ENCODE peak calls at places on chromosomes 5 and 9, in eight cellular contexts. S is mammary epithelial cell, Q is AG04450, L is sigmoid colon, U is foreskin fibroblast, D is psoas muscle, P is upper lobe of right lung, J is AG04449. H is an unnamed sample.

GRCh38 chr9:117546894-117547293 is 132.0 kb upstream of the ASTN2 start:
- DNase-seq in S (peak; percentile 11), Q (no peak), L (no peak), U (no peak), D (no peak), P (no peak), J (no peak), H (no peak)

GRCh38 chr9:13358128-13358527 is 78.6 kb upstream of the MPDZ start:
- DNase-seq in S (peak; percentile 34), Q (peak; percentile 68), L (no peak), U (peak; percentile 60), D (no peak), P (no peak), J (peak; percentile 63), H (peak; percentile 30)

GRCh38 chr5:14572384-14572783 is 9.2 kb upstream of the OTULINL start:
- DNase-seq in S (no peak), Q (no peak), L (no peak), U (no peak), D (no peak), P (no peak), J (no peak), H (no peak)

GRCh38 chr9:123725389-123725788 is 204.5 kb downstream of the DENND1A start:
- DNase-seq in S (no peak), Q (no peak), L (peak; percentile 73), U (peak; percentile 40), D (no peak), P (no peak), J (no peak), H (no peak)

GRCh38 chr9:71928806-71929205 is 17.4 kb downstream of the C9orf85 start:
- DNase-seq in S (no peak), Q (no peak), L (no peak), U (no peak), D (no peak), P (no peak), J (no peak), H (no peak)

GRCh38 chr5:180323929-180324632 is 29.1 kb downstream of the GFPT2 start:
- DNase-seq in S (peak; percentile 35), Q (peak; percentile 56), L (no peak), U (no peak), D (no peak), P (no peak), J (peak; percentile 34), H (no peak)

GRCh38 chr9:89149726-89150125 is 28.9 kb downstream of the SHC3 start:
- DNase-seq in S (peak; percentile 65), Q (no peak), L (no peak), U (peak; percentile 72), D (no peak), P (no peak), J (no peak), H (no peak)

GRCh38 chr9:133127340-133127981 is 6.4 kb upstream of the RALGDS start:
- DNase-seq in S (peak; percentile 94), Q (no peak), L (peak; percentile 86), U (no peak), D (peak; percentile 73), P (peak; percentile 86), J (no peak), H (no peak)

GRCh38 chr9:131722260-131722659 is 17.6 kb downstream of the RAPGEF1 start:
- DNase-seq in S (no peak), Q (no peak), L (no peak), U (no peak), D (no peak), P (no peak), J (no peak), H (no peak)

GRCh38 chr9:71796368-71796767 is 28.1 kb upstream of the CEMIP2 start:
- DNase-seq in S (no peak), Q (no peak), L (no peak), U (no peak), D (no peak), P (no peak), J (no peak), H (no peak)

GRCh38 chr9:130741024-130741305 is 47.4 kb downstream of the EXOSC2 start:
- DNase-seq in S (no peak), Q (no peak), L (no peak), U (no peak), D (no peak), P (no peak), J (no peak), H (no peak)

GRCh38 chr9:136544549-136545064 is 1.2 kb downstream of the NOTCH1 start:
- DNase-seq in S (peak; percentile 62), Q (no peak), L (peak; percentile 87), U (no peak), D (peak; percentile 64), P (peak; percentile 87), J (no peak), H (no peak)

GRCh38 chr9:32942755-32943460 is 58.5 kb downstream of the APTX start:
- DNase-seq in S (no peak), Q (no peak), L (no peak), U (no peak), D (no peak), P (no peak), J (no peak), H (no peak)

GRCh38 chr9:91427873-91428272 is 4.2 kb upstream of the NFIL3 start:
- DNase-seq in S (peak; percentile 77), Q (no peak), L (no peak), U (no peak), D (no peak), P (no peak), J (no peak), H (no peak)

GRCh38 chr5:124706729-124707361 is 39.6 kb downstream of the ZNF608 start:
- DNase-seq in S (no peak), Q (peak; percentile 16), L (no peak), U (peak; percentile 28), D (no peak), P (peak; percentile 70), J (no peak), H (no peak)

GRCh38 chr5:87340716-87341115 is 72.0 kb downstream of the CCNH start:
- DNase-seq in S (no peak), Q (no peak), L (no peak), U (no peak), D (no peak), P (no peak), J (no peak), H (no peak)

GRCh38 chr5:130198927-130199326 is 294.7 kb downstream of the CHSY3 start:
- DNase-seq in S (no peak), Q (peak; percentile 1), L (no peak), U (no peak), D (no peak), P (no peak), J (no peak), H (no peak)

GRCh38 chr9:108831496-108832178 is 24.1 kb downstream of the ACTL7B start:
- DNase-seq in S (peak; percentile 89), Q (no peak), L (no peak), U (no peak), D (no peak), P (no peak), J (no peak), H (peak; percentile 83)

GRCh38 chr5:169162407-169162806 is 138.5 kb downstream of the SLIT3 start:
- DNase-seq in S (peak; percentile 60), Q (no peak), L (no peak), U (peak; percentile 84), D (no peak), P (no peak), J (no peak), H (peak; percentile 84)

GRCh38 chr5:173962436-173962835 is 26.5 kb upstream of the C5orf47 start:
- DNase-seq in S (no peak), Q (no peak), L (no peak), U (no peak), D (no peak), P (no peak), J (no peak), H (no peak)

GRCh38 chr5:15823413-15823812 is 323.4 kb downstream of the FBXL7 start:
- DNase-seq in S (no peak), Q (no peak), L (no peak), U (peak; percentile 20), D (no peak), P (no peak), J (no peak), H (peak; percentile 28)

GRCh38 chr5:14463629-14464028 is 118.0 kb upstream of the OTULINL start:
- DNase-seq in S (peak; percentile 72), Q (no peak), L (no peak), U (peak; percentile 79), D (no peak), P (no peak), J (no peak), H (no peak)

GRCh38 chr9:107750741-107751521 is 261.4 kb upstream of the KLF4 start:
- DNase-seq in S (peak; percentile 95), Q (peak; percentile 96), L (peak; percentile 96), U (peak; percentile 98), D (peak; percentile 87), P (peak; percentile 72), J (peak; percentile 96), H (peak; percentile 91)

GRCh38 chr5:61290815-61291214 is 41.2 kb upstream of the ZSWIM6 start:
- DNase-seq in S (no peak), Q (no peak), L (peak; percentile 73), U (no peak), D (no peak), P (no peak), J (no peak), H (no peak)

GRCh38 chr5:66358741-66359140 is 214.6 kb downstream of the SREK1 start:
- DNase-seq in S (no peak), Q (no peak), L (no peak), U (no peak), D (no peak), P (no peak), J (no peak), H (no peak)

GRCh38 chr5:72110401-72111013 is 3.2 kb downstream of the MAP1B start:
- DNase-seq in S (no peak), Q (no peak), L (no peak), U (no peak), D (peak; percentile 21), P (no peak), J (no peak), H (no peak)
- H3K4me3 ChIP-seq in S (no peak overlapping the region), Q (peak overlapping the region; percentile 28), L (peak overlapping the region; percentile 1), U (peak overlapping the region; percentile 93), D (peak overlapping the region; percentile 72), P (no peak overlapping the region), J (peak overlapping the region; percentile 90), H (no peak overlapping the region)

GRCh38 chr9:129493002-129493713 is 127.7 kb downstream of the C9orf50 start:
- DNase-seq in S (no peak), Q (no peak), L (no peak), U (no peak), D (no peak), P (no peak), J (no peak), H (no peak)
- TF ChIP-seq CTCF in S (no peak), Q (no peak), L (no peak), U (no peak), D (no peak), P (no peak), J (no peak), H (no peak)

DNA sequence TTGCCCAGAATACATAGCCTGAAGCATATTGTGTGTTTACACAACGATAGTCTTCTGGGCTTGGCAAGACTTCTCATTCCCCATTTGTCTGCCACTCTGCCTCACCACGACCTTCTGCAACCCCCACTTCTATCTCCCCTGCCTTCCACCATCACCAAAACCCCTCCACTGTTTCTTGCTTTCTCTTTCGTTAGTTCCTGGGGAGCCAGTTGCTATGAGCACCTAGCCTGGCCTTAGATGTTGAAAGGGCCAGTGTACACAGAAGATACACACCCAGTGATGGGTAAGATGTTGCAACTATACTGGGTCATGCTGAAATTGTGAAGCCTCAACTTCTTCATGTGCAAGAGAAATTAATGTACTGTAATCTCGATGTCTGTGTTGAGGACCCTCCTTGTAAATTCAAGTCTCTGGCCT is 961 bp upstream of the RNF145 start:
- DNase-seq in S (peak; percentile 62), Q (no peak), L (no peak), U (no peak), D (no peak), P (no peak), J (no peak), H (no peak)
- H3K4me3 ChIP-seq in S (peak overlapping the region; percentile 79), Q (no peak overlapping the region), L (no peak overlapping the region), U (no peak overlapping the region), D (peak overlapping the region; percentile 86), P (peak overlapping the region; percentile 82), J (no peak overlapping the region), H (no peak overlapping the region)

GRCh38 chr5:2039180-2039531 is 156.4 kb upstream of the IRX4 start:
- DNase-seq in S (no peak), Q (no peak), L (no peak), U (no peak), D (no peak), P (no peak), J (no peak), H (no peak)
- TF ChIP-seq CTCF in S (no peak), Q (no peak), L (no peak), U (no peak), D (no peak), P (no peak), J (no peak), H (no peak)